ENCODE peak calls at places on chromosomes 12 and 14, in ten cellular contexts. G is AG08396; C is CD4-positive, alpha-beta T cell; D is ascending aorta; N is tibial artery; W is glomerular endothelial cell; T is foreskin melanocyte; I is lung microvascular endothelial cell; Z is DMS153; L is fibroblast of the conjunctiva. J is an unnamed sample.
A peak's percentile ranks its signal among the peaks of the same experiment; 100 is the strongest.

GRCh38 chr14:69985456-69985855 is 106.2 kb downstream of the SMOC1 start:
- DNase-seq in D (no peak), T (no peak), L (peak; percentile 13), N (peak; percentile 66), W (no peak), G (no peak), C (no peak), I (no peak), Z (no peak), J (no peak)

GRCh38 chr14:61106627-61107147 is 125.6 kb downstream of the SLC38A6 start:
- DNase-seq in W (no peak), G (no peak), I (no peak), L (no peak), Z (no peak), T (no peak), D (no peak), C (no peak), N (no peak), J (no peak)

GRCh38 chr12:116867523-116867922 is 13.7 kb downstream of the HRK start:
- DNase-seq in C (no peak), Z (no peak), N (no peak), T (no peak), I (no peak), G (no peak), W (no peak), D (no peak), L (no peak), J (no peak)

GRCh38 chr12:75483411-75483810 is 2.9 kb downstream of the GLIPR1 start:
- DNase-seq in T (no peak), I (no peak), W (no peak), G (no peak), C (no peak), Z (no peak), D (no peak), N (peak; percentile 34), L (no peak), J (no peak)

GRCh38 chr12:98513379-98514318 is 1.7 kb upstream of the TMPO start:
- DNase-seq in Z (no peak), I (no peak), W (no peak), N (no peak), D (no peak), L (no peak), C (no peak), T (no peak), G (no peak), J (no peak)

GRCh38 chr12:106254724-106255123 is 6.9 kb upstream of the CKAP4 start:
- DNase-seq in T (no peak), I (no peak), L (no peak), W (no peak), D (no peak), G (no peak), Z (no peak), C (no peak), N (no peak), J (no peak)

GRCh38 chr12:54579258-54579657 is 9.2 kb downstream of the PPP1R1A start:
- DNase-seq in N (no peak), C (no peak), W (no peak), I (no peak), T (no peak), D (no peak), G (no peak), Z (no peak), L (no peak), J (no peak)

GRCh38 chr12:110790301-110790700 is 47.6 kb upstream of the PPP1CC start:
- DNase-seq in I (no peak), Z (no peak), G (no peak), L (peak; percentile 18), T (peak; percentile 49), D (no peak), C (no peak), W (no peak), N (no peak), J (no peak)

GRCh38 chr14:72253503-72253902 is 321.3 kb downstream of the RGS6 start:
- DNase-seq in L (no peak), T (no peak), G (no peak), D (no peak), C (no peak), Z (no peak), N (no peak), W (no peak), I (no peak), J (no peak)

GRCh38 chr12:27905285-27906126 is 67.0 kb downstream of the PTHLH start:
- DNase-seq in D (no peak), L (no peak), Z (no peak), W (no peak), G (no peak), C (no peak), T (no peak), N (no peak), I (no peak), J (no peak)

GRCh38 chr14:102540310-102541028 is 30.9 kb upstream of the ANKRD9 start:
- DNase-seq in D (no peak), T (no peak), Z (peak; percentile 26), I (no peak), N (no peak), G (no peak), W (no peak), C (no peak), L (no peak), J (no peak)

GRCh38 chr14:50000215-50001145 is 107.6 kb downstream of the ARF6 start:
- DNase-seq in W (no peak), C (peak; percentile 51), N (peak; percentile 74), I (peak; percentile 76), T (peak; percentile 85), G (peak; percentile 80), Z (no peak), D (peak; percentile 90), L (peak; percentile 79), J (no peak)

GRCh38 chr12:132330549-132330881 is 1.1 kb upstream of the GALNT9 start:
- DNase-seq in L (no peak), C (no peak), N (no peak), D (no peak), Z (no peak), T (no peak), W (no peak), G (no peak), I (no peak), J (no peak)

GRCh38 chr14:61051046-61051445 is 70.0 kb downstream of the SLC38A6 start:
- DNase-seq in W (no peak), I (no peak), D (no peak), T (no peak), C (no peak), N (peak; percentile 66), L (peak; percentile 36), G (no peak), Z (no peak), J (no peak)

GRCh38 chr12:46660719-46661118 is 165.1 kb downstream of the SLC38A4 start:
- DNase-seq in T (no peak), C (no peak), G (no peak), W (no peak), Z (no peak), D (no peak), L (no peak), I (no peak), N (no peak), J (no peak)

GRCh38 chr12:21416611-21417121 is 20.8 kb upstream of the PYROXD1 start:
- DNase-seq in L (no peak), C (no peak), Z (no peak), D (no peak), T (peak; percentile 71), I (peak; percentile 65), W (no peak), N (no peak), G (peak; percentile 14), J (no peak)

GRCh38 chr12:5433081-5433839 is 1.4 kb downstream of the NTF3 start:
- DNase-seq in N (peak; percentile 49), L (no peak), T (no peak), C (no peak), Z (no peak), G (peak; percentile 25), W (no peak), I (no peak), D (no peak), J (no peak)

GRCh38 chr12:105977256-105978051 is 161.3 kb downstream of the NUAK1 start:
- DNase-seq in Z (no peak), T (peak; percentile 24), I (no peak), N (no peak), C (no peak), D (no peak), L (no peak), G (peak; percentile 61), W (no peak), J (no peak)

GRCh38 chr14:70359076-70359424 is 433 bp downstream of the COX16 start:
- DNase-seq in W (no peak), I (no peak), N (no peak), T (no peak), G (no peak), D (no peak), C (no peak), L (no peak), Z (no peak), J (no peak)

GRCh38 chr12:79063258-79063657 is 198.7 kb downstream of the SYT1 start:
- DNase-seq in Z (no peak), D (no peak), N (no peak), G (no peak), L (no peak), T (no peak), C (no peak), I (peak; percentile 77), W (peak; percentile 33), J (no peak)

GRCh38 chr12:52186135-52186840 is 5.5 kb downstream of the KRT80 start:
- DNase-seq in Z (no peak), N (no peak), C (no peak), W (no peak), L (peak; percentile 55), G (peak; percentile 72), I (peak; percentile 73), D (no peak), T (peak; percentile 75), J (no peak)

GRCh38 chr12:69553626-69554248 is 31.5 kb upstream of the CCT2 start:
- DNase-seq in I (peak; percentile 78), T (peak; percentile 23), G (no peak), Z (peak; percentile 32), C (no peak), D (no peak), L (no peak), N (no peak), W (no peak), J (no peak)

GRCh38 chr14:78709795-78710569 is 539.8 kb downstream of the NRXN3 start:
- DNase-seq in W (no peak), C (no peak), I (no peak), N (no peak), L (no peak), G (no peak), Z (no peak), D (no peak), T (peak; percentile 78), J (no peak)

GRCh38 chr12:52168019-52168717 is 23.6 kb downstream of the KRT80 start:
- DNase-seq in Z (no peak), L (peak; percentile 36), D (no peak), T (no peak), G (no peak), I (peak; percentile 78), W (no peak), N (no peak), C (no peak), J (no peak)

GRCh38 chr12:39906237-39906636 is 199.6 kb downstream of the SLC2A13 start:
- DNase-seq in I (no peak), N (no peak), W (no peak), G (no peak), D (no peak), T (no peak), Z (no peak), L (no peak), C (no peak), J (no peak)

GRCh38 chr14:99191663-99192621 is 80.1 kb downstream of the BCL11B start:
- DNase-seq in T (no peak), L (peak; percentile 60), C (no peak), W (no peak), G (peak; percentile 69), I (peak; percentile 40), N (peak; percentile 53), Z (no peak), D (peak; percentile 79), J (no peak)

GRCh38 chr12:131432532-131433260 is 278.2 kb upstream of the SFSWAP start:
- DNase-seq in N (no peak), Z (no peak), D (peak; percentile 34), I (no peak), W (no peak), G (no peak), L (no peak), T (no peak), C (no peak), J (no peak)

GRCh38 chr12:530308-530707 is 70.6 kb downstream of the B4GALNT3 start:
- DNase-seq in C (no peak), T (peak; percentile 70), N (no peak), L (no peak), Z (no peak), G (no peak), D (no peak), W (peak; percentile 76), I (peak; percentile 87), J (no peak)

J was measured in thoracic aorta.